ENCODE peak calls at places on chromosomes 3 and 15, in five cellular contexts. E is choroid plexus epithelial cell; X is skeletal muscle cell; I is activated CD8-positive, alpha-beta memory T cell treated with anti-CD3 and anti-CD28 coated beads for 48 hours; H is amygdala. M is an unnamed sample.

GRCh38 chr3:150528359-150528797 is 17.9 kb downstream of the SERP1 start:
- DNase-seq in E (peak; percentile 78), X (no peak), I (no peak), H (no peak), M (no peak)

GRCh38 chr15:74417670-74418069 is 16.1 kb downstream of the SEMA7A start:
- DNase-seq in E (no peak), X (no peak), I (no peak), H (no peak), M (no peak)

GRCh38 chr15:62495670-62496328 is 330.7 kb upstream of the C2CD4B start:
- DNase-seq in E (peak; percentile 71), X (peak; percentile 43), I (no peak), H (no peak), M (no peak)

GRCh38 chr3:13559751-13560540 is 11.0 kb downstream of the FBLN2 start:
- DNase-seq in E (no peak), X (no peak), I (no peak), H (no peak), M (no peak)

GRCh38 chr3:34934660-34935059 is 704.7 kb upstream of the ARPP21 start:
- DNase-seq in E (no peak), X (no peak), I (no peak), H (no peak), M (no peak)

GRCh38 chr15:70729164-70729563 is 34.2 kb downstream of the UACA start:
- DNase-seq in E (no peak), X (no peak), I (no peak), H (no peak), M (no peak)

GRCh38 chr3:14532691-14533456 is 7.3 kb downstream of the GRIP2 start:
- DNase-seq in E (peak; percentile 27), X (no peak), I (no peak), H (no peak), M (no peak)

GRCh38 chr3:16048435-16049318 is 125.8 kb upstream of the GALNT15 start:
- DNase-seq in E (peak; percentile 88), X (no peak), I (no peak), H (peak; percentile 12), M (no peak)

GRCh38 chr3:3686907-3687648 is 112.2 kb upstream of the LRRN1 start:
- DNase-seq in E (no peak), X (no peak), I (no peak), H (no peak), M (no peak)

GRCh38 chr15:72491768-72492167 is 17.6 kb downstream of the ARIH1 start:
- DNase-seq in E (peak; percentile 73), X (peak; percentile 39), I (no peak), H (no peak), M (no peak)

GRCh38 chr3:111726788-111727305 is 131.7 kb upstream of the ZBED2 start:
- DNase-seq in E (no peak), X (no peak), I (no peak), H (no peak), M (no peak)

GRCh38 chr3:23246651-23247050 is 43.5 kb downstream of the UBE2E2 start:
- DNase-seq in E (no peak), X (no peak), I (no peak), H (no peak), M (no peak)

GRCh38 chr15:42084465-42085235 is 9.7 kb downstream of the PLA2G4D start:
- DNase-seq in E (peak; percentile 65), X (no peak), I (peak; percentile 30), H (peak; percentile 17), M (no peak)

GRCh38 chr3:171372694-171373093 is 87.5 kb downstream of the TNIK start:
- DNase-seq in E (peak; percentile 17), X (no peak), I (no peak), H (no peak), M (no peak)

GRCh38 chr3:127072971-127073851 is 90.3 kb downstream of the PLXNA1 start:
- DNase-seq in E (no peak), X (no peak), I (no peak), H (no peak), M (peak; percentile 57)

GRCh38 chr3:53044371-53045106 is 1.3 kb downstream of the SFMBT1 start:
- DNase-seq in E (peak; percentile 51), X (no peak), I (no peak), H (peak; percentile 34), M (no peak)

GRCh38 chr15:56241374-56242085 is 2.1 kb downstream of the RFX7 start:
- DNase-seq in E (peak; percentile 28), X (no peak), I (no peak), H (no peak), M (no peak)

GRCh38 chr3:151096697-151097096 is 11.2 kb downstream of the MED12L start:
- DNase-seq in E (no peak), X (no peak), I (no peak), H (no peak), M (no peak)

GRCh38 chr3:140170612-140171011 is 235.6 kb downstream of the CLSTN2 start:
- DNase-seq in E (no peak), X (no peak), I (no peak), H (no peak), M (no peak)

GRCh38 chr3:100400424-100400781 is 486 bp downstream of the TOMM70 start:
- DNase-seq in E (no peak), X (no peak), I (peak; percentile 1), H (no peak), M (peak; percentile 64)

GRCh38 chr3:48991851-48992545 is 2.0 kb downstream of the P4HTM start:
- DNase-seq in E (no peak), X (no peak), I (no peak), H (no peak), M (no peak)

GRCh38 chr3:134312873-134313838 is 61.1 kb downstream of the AMOTL2 start:
- DNase-seq in E (peak; percentile 87), X (no peak), I (no peak), H (no peak), M (peak; percentile 79)

GRCh38 chr3:128322030-128323022 is 144.4 kb downstream of the DNAJB8 start:
- DNase-seq in E (peak; percentile 69), X (no peak), I (peak; percentile 10), H (no peak), M (no peak)

GRCh38 chr15:57537072-57537471 is 54.6 kb upstream of the MYZAP start:
- DNase-seq in E (peak; percentile 39), X (peak; percentile 47), I (no peak), H (no peak), M (no peak)

GRCh38 chr3:112020653-112021052 is 13.9 kb upstream of the TMPRSS7 start:
- DNase-seq in E (no peak), X (no peak), I (no peak), H (no peak), M (no peak)

GRCh38 chr15:32784571-32784970 is 66.8 kb downstream of the GREM1 start:
- DNase-seq in E (no peak), X (no peak), I (no peak), H (no peak), M (no peak)